ENCODE peak calls at places on chromosomes 13 and 19, in four cellular contexts. P is stimulated activated CD4-positive, alpha-beta T cell treated with anti-CD3 and anti-CD28 coated beads, Interleukin-2, amount 100 ng/mL, for 24 hours; S is AG09309; A is neuronal stem cell. Q is an unnamed sample.

GRCh38 chr19:39444598-39445257 is 654 bp upstream of the SUPT5H start:
- DNase-seq in P (no peak), S (no peak), A (no peak), Q (no peak)

GRCh38 chr13:39350461-39350881 is 252.5 kb downstream of the LHFPL6 start:
- DNase-seq in P (no peak), S (no peak), A (no peak), Q (no peak)

GRCh38 chr13:97222934-97223710 is 989 bp downstream of the MBNL2 start:
- DNase-seq in P (no peak), S (no peak), A (peak; percentile 31), Q (no peak)

GRCh38 chr19:46478356-46478986 is 7.1 kb upstream of the PNMA8A start:
- DNase-seq in P (no peak), S (no peak), A (no peak), Q (no peak)

GRCh38 chr19:56732974-56733373 is 61.4 kb upstream of the ZNF835 start:
- DNase-seq in P (no peak), S (no peak), A (peak; percentile 27), Q (no peak)

GRCh38 chr19:33438016-33438671 is 64.6 kb downstream of the CEBPG start:
- DNase-seq in P (no peak), S (no peak), A (no peak), Q (no peak)

GRCh38 chr13:29936051-29936813 is 85.8 kb upstream of the UBL3 start:
- DNase-seq in P (peak; percentile 19), S (no peak), A (no peak), Q (no peak)

GRCh38 chr13:109735567-109735966 is 50.8 kb downstream of the IRS2 start:
- DNase-seq in P (no peak), S (no peak), A (no peak), Q (no peak)

GRCh38 chr13:99275093-99275469 is 16.9 kb upstream of the GPR18 start:
- DNase-seq in P (no peak), S (peak; percentile 29), A (no peak), Q (no peak)

GRCh38 chr13:38530492-38530891 is 156.4 kb upstream of the FREM2 start:
- DNase-seq in P (no peak), S (peak; percentile 2), A (no peak), Q (no peak)

GRCh38 chr19:46904114-46905060 is 43.6 kb downstream of the ARHGAP35 start:
- DNase-seq in P (no peak), S (no peak), A (no peak), Q (peak; percentile 34)

GRCh38 chr19:10122066-10122465 is 2.4 kb upstream of the EIF3G start:
- DNase-seq in P (no peak), S (peak; percentile 34), A (no peak), Q (peak; percentile 39)